ENCODE peak calls at places on chromosomes 13 and 19, in ten cellular contexts. R is stomach, J is tibial nerve, E is neural progenitor cell, K is heart right ventricle, Y is body of pancreas, X is tibial artery, S is spleen, G is Caco-2, Z is left lung. V is an unnamed sample.

GRCh38 chr13:95579303-95579702 is 26.8 kb downstream of the CLDN10 start:
- DNase-seq in Y (no peak), X (no peak), K (no peak), S (no peak), J (no peak), G (no peak), Z (no peak), R (no peak), E (no peak), V (peak)

GRCh38 chr19:3808420-3809143 is 22.4 kb upstream of the MATK start:
- DNase-seq in R (peak), J (no peak), Y (no peak), G (no peak), E (no peak), K (no peak), Z (no peak), X (no peak), S (peak), V (no peak)

GRCh38 chr13:65085977-65086376 is 2144.2 kb downstream of the PCDH9 start:
- DNase-seq in K (no peak), E (no peak), Y (no peak), R (no peak), X (no peak), S (no peak), J (no peak), Z (no peak), G (no peak), V (no peak)

GRCh38 chr19:34179066-34179465 is 6.8 kb downstream of the LSM14A start:
- DNase-seq in S (no peak), J (no peak), E (no peak), K (no peak), X (no peak), Z (no peak), R (no peak), G (no peak), Y (no peak), V (no peak)

GRCh38 chr13:34412817-34413365 is 529.2 kb upstream of the NBEA start:
- DNase-seq in J (no peak), G (no peak), X (no peak), Z (no peak), E (no peak), K (no peak), S (no peak), Y (no peak), R (no peak), V (no peak)

GRCh38 chr19:7242601-7243258 is 51.5 kb downstream of the INSR start:
- DNase-seq in Z (no peak), G (no peak), K (peak), Y (no peak), S (no peak), R (no peak), J (peak), X (no peak), E (no peak), V (peak)

GRCh38 chr19:41978470-41978869 is 15.6 kb downstream of the ATP1A3 start:
- DNase-seq in K (no peak), S (no peak), X (no peak), Y (no peak), J (no peak), G (no peak), Z (no peak), E (no peak), R (no peak), V (no peak)

GRCh38 chr13:68047889-68048288 is 817.8 kb upstream of the PCDH9 start:
- DNase-seq in Z (no peak), E (peak), Y (no peak), R (no peak), S (no peak), X (no peak), G (no peak), J (no peak), K (no peak), V (no peak)

GRCh38 chr19:478236-478888 is 17.5 kb upstream of the SHC2 start:
- DNase-seq in E (no peak), J (no peak), S (no peak), Z (no peak), G (no peak), Y (no peak), R (no peak), K (no peak), X (no peak), V (no peak)

GRCh38 chr13:40668335-40668734 is 1.9 kb upstream of the FOXO1 start:
- DNase-seq in Z (no peak), G (no peak), J (peak), X (peak), K (peak), R (no peak), Y (peak), E (peak), S (peak), V (no peak)

GRCh38 chr13:30017880-30018279 is 167.5 kb upstream of the UBL3 start:
- DNase-seq in K (no peak), G (no peak), Y (no peak), S (no peak), E (peak), R (no peak), X (no peak), Z (no peak), J (no peak), V (no peak)

GRCh38 chr19:51417107-51417806 is at the start of gene SIGLEC10:
- DNase-seq in E (no peak), S (peak), Z (peak), K (peak), J (no peak), R (peak), G (no peak), Y (peak), X (no peak), V (no peak)

GRCh38 chr19:16820056-16820455 is 9.1 kb upstream of the SIN3B start:
- DNase-seq in R (no peak), X (no peak), Z (no peak), Y (no peak), S (no peak), G (no peak), K (no peak), J (no peak), E (no peak), V (no peak)

GRCh38 chr13:29801737-29802305 is 48.6 kb downstream of the UBL3 start:
- DNase-seq in Z (no peak), Y (no peak), E (no peak), K (no peak), J (no peak), G (no peak), X (no peak), R (no peak), S (no peak), V (no peak)

GRCh38 chr19:10289167-10289835 is 451 bp upstream of the ICAM5 start:
- DNase-seq in R (peak), X (no peak), S (peak), J (no peak), E (peak), K (no peak), Y (no peak), G (peak), Z (peak), V (peak)

GRCh38 chr13:54859827-54860226 is 1831.2 kb downstream of the OLFM4 start:
- DNase-seq in R (no peak), X (no peak), K (no peak), J (no peak), G (no peak), Z (no peak), S (no peak), E (no peak), Y (no peak), V (no peak)

GRCh38 chr13:79482271-79482970 is 1.5 kb downstream of the NDFIP2 start:
- DNase-seq in G (no peak), R (no peak), E (no peak), S (no peak), X (no peak), Z (no peak), Y (no peak), J (no peak), K (no peak), V (no peak)

GRCh38 chr13:39023316-39023715 is 14.6 kb downstream of the PROSER1 start:
- DNase-seq in S (no peak), J (no peak), Z (no peak), G (peak), E (no peak), R (no peak), K (no peak), X (no peak), Y (no peak), V (no peak)

GRCh38 chr13:26941345-26942174 is 181.0 kb upstream of the GPR12 start:
- DNase-seq in Z (no peak), R (no peak), K (no peak), G (no peak), X (no peak), E (no peak), J (no peak), S (no peak), Y (no peak), V (no peak)

GRCh38 chr13:107421951-107422350 is 793.4 kb downstream of the LIG4 start:
- DNase-seq in X (no peak), E (no peak), J (no peak), G (no peak), Z (no peak), K (no peak), Y (no peak), S (no peak), R (no peak), V (no peak)

GRCh38 chr13:113565526-113566226 is 18.9 kb upstream of the TFDP1 start:
- DNase-seq in Y (no peak), E (no peak), R (peak), G (no peak), J (no peak), K (no peak), S (peak), X (no peak), Z (no peak), V (no peak)

GRCh38 chr13:91368676-91369425 is 21.4 kb downstream of the MIR17HG start:
- DNase-seq in Y (no peak), X (no peak), S (no peak), G (no peak), R (no peak), K (no peak), Z (no peak), E (no peak), J (no peak), V (no peak)

GRCh38 chr13:94329754-94330551 is 149.5 kb downstream of the DCT start:
- DNase-seq in Y (peak), E (no peak), G (no peak), S (no peak), Z (no peak), X (peak), J (peak), K (no peak), R (no peak), V (no peak)

GRCh38 chr13:47330031-47330430 is 433.2 kb upstream of the HTR2A start:
- DNase-seq in K (no peak), R (no peak), X (no peak), S (no peak), G (no peak), Z (no peak), Y (no peak), E (no peak), J (no peak), V (no peak)

GRCh38 chr19:43606569-43607229 is 5.2 kb upstream of the SRRM5 start:
- DNase-seq in J (no peak), X (no peak), Y (no peak), Z (no peak), E (no peak), G (no peak), S (no peak), K (no peak), R (no peak), V (no peak)

GRCh38 chr13:79307866-79308298 is 98.2 kb downstream of the RBM26 start:
- DNase-seq in Z (no peak), G (no peak), Y (no peak), K (no peak), E (peak), X (no peak), R (no peak), J (no peak), S (no peak), V (no peak)

GRCh38 chr19:5005096-5005495 is 36.2 kb downstream of the KDM4B start:
- DNase-seq in S (no peak), E (no peak), J (no peak), Z (no peak), G (no peak), R (no peak), K (no peak), X (no peak), Y (no peak), V (no peak)

GRCh38 chr13:71968025-71968424 is 101.0 kb upstream of the DACH1 start:
- DNase-seq in E (peak), K (no peak), J (no peak), Z (no peak), Y (no peak), G (no peak), X (no peak), S (no peak), R (no peak), V (no peak)

GRCh38 chr13:97199451-97199850 is 22.7 kb upstream of the MBNL2 start:
- DNase-seq in E (no peak), R (no peak), X (no peak), S (no peak), K (no peak), Y (no peak), G (no peak), Z (no peak), J (no peak), V (no peak)

GRCh38 chr13:35475960-35476943 is at the start of gene MAB21L1:
- DNase-seq in R (peak), Z (no peak), K (no peak), J (peak), Y (no peak), X (peak), G (no peak), S (peak), E (peak), V (no peak)

GRCh38 chr13:113162783-113163685 is 4.6 kb downstream of the PROZ start:
- DNase-seq in X (no peak), K (no peak), J (no peak), G (no peak), S (no peak), E (no peak), Y (no peak), Z (no peak), R (no peak), V (no peak)

GRCh38 chr13:95784891-95785290 is 108.0 kb downstream of the DNAJC3 start:
- DNase-seq in Y (no peak), R (no peak), X (no peak), S (no peak), K (no peak), E (no peak), Z (no peak), J (no peak), G (no peak), V (no peak)

GRCh38 chr19:46818812-46819211 is 30.4 kb upstream of the SLC1A5 start:
- DNase-seq in Y (no peak), X (no peak), Z (no peak), G (no peak), R (no peak), S (no peak), E (no peak), J (no peak), K (no peak), V (no peak)

GRCh38 chr13:114134111-114134943 is 1.9 kb upstream of the RASA3 start:
- DNase-seq in R (no peak), G (no peak), K (no peak), E (peak), Z (no peak), S (peak), Y (no peak), X (no peak), J (no peak), V (no peak)

GRCh38 chr13:99433543-99434075 is 67.7 kb upstream of the TM9SF2 start:
- DNase-seq in X (no peak), S (no peak), E (no peak), K (no peak), R (no peak), G (no peak), Y (no peak), Z (no peak), J (no peak), V (no peak)

GRCh38 chr13:99432637-99433542 is 68.4 kb upstream of the TM9SF2 start:
- DNase-seq in Y (peak), G (no peak), K (peak), E (peak), S (peak), J (peak), Z (peak), R (peak), X (peak), V (peak)

GRCh38 chr13:99435116-99435515 is 66.2 kb upstream of the TM9SF2 start:
- DNase-seq in Y (no peak), S (no peak), Z (no peak), J (no peak), X (no peak), K (no peak), G (no peak), R (no peak), E (no peak), V (no peak)

GRCh38 chr13:99436013-99436412 is 65.3 kb upstream of the TM9SF2 start:
- DNase-seq in K (no peak), G (no peak), Y (no peak), Z (no peak), R (no peak), J (no peak), E (no peak), X (no peak), S (no peak), V (no peak)

GRCh38 chr13:99434258-99434788 is 66.9 kb upstream of the TM9SF2 start:
- DNase-seq in G (peak), Z (no peak), X (no peak), S (no peak), R (peak), J (no peak), E (no peak), Y (no peak), K (no peak), V (peak)
- TF ChIP-seq CTCF in G (no peak), Z (no peak), X (no peak), S (peak), R (no peak), J (no peak), E (no peak), Y (no peak), K (no peak), V (peak)

DNA sequence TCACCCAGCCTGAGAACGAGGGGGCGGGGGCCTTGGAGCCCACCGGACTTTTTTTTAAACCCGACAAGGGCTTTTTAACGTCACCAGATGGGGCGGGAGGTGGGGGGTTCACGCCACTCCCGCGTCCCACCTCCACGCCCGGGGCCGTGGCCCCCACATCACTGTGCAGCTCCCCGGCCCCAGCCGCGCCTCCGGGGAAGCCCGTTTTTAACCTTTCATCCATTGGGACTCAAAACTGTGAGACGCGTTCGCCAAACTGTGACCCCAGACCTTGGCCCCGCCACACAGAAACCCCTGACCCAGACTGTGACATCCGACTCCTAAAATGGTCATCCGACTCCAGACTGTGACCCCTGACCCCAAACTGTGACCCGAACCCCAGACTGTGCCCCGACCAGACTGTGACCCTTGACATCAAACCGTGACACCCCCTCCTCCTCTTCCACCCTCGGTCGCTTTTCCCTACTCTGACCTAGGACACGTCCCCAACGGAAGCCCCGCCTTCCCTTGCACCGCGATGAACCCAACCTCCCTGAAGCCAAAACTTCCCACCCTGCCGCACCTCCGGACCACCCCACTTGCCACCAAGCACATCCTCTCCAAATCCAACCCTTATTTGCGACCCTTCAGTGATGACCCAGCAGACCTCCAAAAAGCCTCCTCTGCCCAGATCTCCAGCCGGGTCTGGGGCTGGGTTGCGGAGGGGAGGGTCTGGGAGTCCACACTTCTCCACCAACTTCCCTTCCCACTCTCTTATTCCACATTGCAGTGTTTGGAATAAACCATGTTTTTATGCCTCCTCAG is 1.5 kb upstream of the GRWD1 start:
- DNase-seq in S (peak), R (no peak), K (no peak), Y (no peak), J (no peak), G (no peak), Z (no peak), E (no peak), X (no peak), V (no peak)
- H3K4me3 ChIP-seq in S (peak), R (peak), K (peak), Y (no peak), J (peak), G (no peak), Z (peak), E (peak), X (peak), V (peak)

GRCh38 chr19:36030264-36031148 is 2.2 kb downstream of the CLIP3 start:
- DNase-seq in G (no peak), R (no peak), Y (peak), X (no peak), Z (no peak), S (no peak), E (no peak), J (no peak), K (no peak), V (no peak)
- TF ChIP-seq CTCF in G (no peak), R (no peak), Y (no peak), X (no peak), Z (no peak), S (no peak), E (no peak), J (no peak), K (no peak), V (no peak)

GRCh38 chr19:15197275-15198005 is 3.4 kb downstream of the NOTCH3 start:
- DNase-seq in Y (peak), S (no peak), R (no peak), G (no peak), E (no peak), Z (no peak), X (peak), K (no peak), J (no peak), V (no peak)

GRCh38 chr19:15200575-15201364 is at the start of gene NOTCH3:
- DNase-seq in S (no peak), R (no peak), Y (peak), X (no peak), G (peak), K (peak), J (no peak), Z (no peak), E (peak), V (no peak)

GRCh38 chr19:15198006-15198356 is 2.8 kb downstream of the NOTCH3 start:
- DNase-seq in J (no peak), S (no peak), Z (no peak), K (no peak), E (no peak), Y (no peak), X (peak), R (no peak), G (no peak), V (no peak)

GRCh38 chr19:15199652-15200574 is 882 bp downstream of the NOTCH3 start:
- DNase-seq in X (peak), E (peak), S (no peak), G (peak), R (no peak), Z (no peak), K (no peak), J (no peak), Y (peak), V (no peak)

GRCh38 chr19:15199219-15199651 is 1.6 kb downstream of the NOTCH3 start:
- DNase-seq in K (no peak), Z (no peak), R (no peak), S (no peak), G (no peak), X (no peak), Y (no peak), E (no peak), J (no peak), V (no peak)
- H3K4me3 ChIP-seq in K (peak), Z (peak), R (peak), S (peak), G (peak), X (peak), Y (no peak), E (peak), J (no peak), V (no peak)

DNA sequence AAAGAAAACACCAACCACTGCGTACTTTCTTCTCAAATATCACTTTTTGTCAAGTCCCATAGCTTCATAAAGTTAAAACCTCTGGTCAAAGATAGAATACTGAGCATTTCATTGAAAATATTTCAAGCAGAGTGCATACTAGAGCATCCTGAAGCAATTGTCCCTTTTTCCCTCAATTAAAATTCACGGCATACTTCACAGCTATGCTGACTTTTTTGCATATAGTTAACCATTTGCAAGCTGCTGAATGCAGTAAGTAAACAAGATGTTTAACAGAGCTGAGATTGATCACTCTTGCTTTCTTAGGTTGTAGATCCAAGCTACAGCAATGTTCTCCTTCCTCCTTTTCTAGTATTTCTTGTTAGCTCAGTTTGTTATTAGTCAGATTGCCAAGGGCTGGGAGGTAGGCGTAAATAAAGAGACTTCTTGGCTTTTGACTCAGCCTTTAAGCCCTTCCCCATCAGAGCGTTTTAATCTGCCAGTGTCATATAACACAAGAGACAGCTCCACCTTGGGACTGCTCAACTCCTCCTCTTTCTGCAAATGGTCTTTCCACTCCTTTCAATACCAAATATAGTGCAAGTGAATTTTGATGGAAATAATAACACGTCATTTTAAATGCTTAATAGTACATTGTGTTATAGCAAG is at the start of gene SLITRK6:
- DNase-seq in R (no peak), G (peak), X (no peak), Y (peak), K (no peak), E (peak), S (no peak), Z (no peak), J (no peak), V (no peak)
- TF ChIP-seq CTCF in R (no peak), G (no peak), X (no peak), Y (no peak), K (no peak), E (peak), S (no peak), Z (no peak), J (no peak), V (no peak)

GRCh38 chr19:48644839-48645651 is 942 bp downstream of the CA11 start:
- DNase-seq in R (peak), E (peak), X (peak), J (peak), K (peak), S (peak), Y (peak), G (peak), Z (peak), V (no peak)
- H3K4me3 ChIP-seq in R (peak), E (peak), X (peak), J (peak), K (peak), S (peak), Y (no peak), G (peak), Z (peak), V (peak)